ENCODE peak calls at places on chromosomes 16 and 17, in six cellular contexts. One of them, this sample, is unnamed.

GRCh38 chr16:57756424-57757325 is 21.1 kb downstream of the KATNB1 start:
- DNase-seq in thoracic aorta: no peak
- DNase-seq in tibial artery: no peak
- DNase-seq in mucosa of descending colon: no peak
- DNase-seq in testis: no peak
- DNase-seq in GM12878: no peak
- DNase-seq in this sample: no peak

GRCh38 chr16:80718480-80719220 is 85.7 kb downstream of the CDYL2 start:
- DNase-seq in mucosa of descending colon: peak; percentile 9
- DNase-seq in tibial artery: no peak
- DNase-seq in GM12878: no peak
- DNase-seq in testis: peak; percentile 30
- DNase-seq in thoracic aorta: no peak
- DNase-seq in this sample: no peak

GRCh38 chr17:77304746-77305473 is 164.1 kb downstream of the SEC14L1 start:
- DNase-seq in thoracic aorta: no peak
- DNase-seq in tibial artery: no peak
- DNase-seq in mucosa of descending colon: peak; percentile 71
- DNase-seq in GM12878: no peak
- DNase-seq in testis: no peak
- DNase-seq in this sample: no peak

GRCh38 chr16:22216191-22216831 is 10.2 kb downstream of the EEF2K start:
- DNase-seq in testis: no peak
- DNase-seq in GM12878: no peak
- DNase-seq in mucosa of descending colon: no peak
- DNase-seq in tibial artery: no peak
- DNase-seq in thoracic aorta: no peak
- DNase-seq in this sample: no peak

GRCh38 chr17:2903193-2903974 is 107.1 kb downstream of the RAP1GAP2 start:
- DNase-seq in tibial artery: no peak
- DNase-seq in GM12878: no peak
- DNase-seq in thoracic aorta: no peak
- DNase-seq in mucosa of descending colon: no peak
- DNase-seq in testis: no peak
- DNase-seq in this sample: no peak

GRCh38 chr17:68697850-68698313 is 96.7 kb upstream of the FAM20A start:
- DNase-seq in mucosa of descending colon: peak; percentile 10
- DNase-seq in thoracic aorta: no peak
- DNase-seq in testis: no peak
- DNase-seq in tibial artery: peak; percentile 79
- DNase-seq in GM12878: no peak
- DNase-seq in this sample: no peak

GRCh38 chr16:72036098-72036497 is 18.2 kb upstream of the HP start:
- DNase-seq in mucosa of descending colon: no peak
- DNase-seq in thoracic aorta: no peak
- DNase-seq in GM12878: no peak
- DNase-seq in testis: no peak
- DNase-seq in tibial artery: no peak
- DNase-seq in this sample: no peak

GRCh38 chr16:1923299-1924034 is 5.3 kb upstream of the HS3ST6 start:
- DNase-seq in GM12878: no peak
- DNase-seq in mucosa of descending colon: peak; percentile 73
- DNase-seq in tibial artery: no peak
- DNase-seq in testis: no peak
- DNase-seq in thoracic aorta: no peak
- DNase-seq in this sample: no peak

GRCh38 chr17:21275047-21275578 is 9.4 kb upstream of the MAP2K3 start:
- DNase-seq in GM12878: no peak
- DNase-seq in thoracic aorta: no peak
- DNase-seq in tibial artery: no peak
- DNase-seq in mucosa of descending colon: no peak
- DNase-seq in testis: no peak
- DNase-seq in this sample: no peak

GRCh38 chr17:53655591-53655990 is 167.1 kb upstream of the KIF2B start:
- DNase-seq in testis: no peak
- DNase-seq in tibial artery: no peak
- DNase-seq in GM12878: no peak
- DNase-seq in mucosa of descending colon: no peak
- DNase-seq in thoracic aorta: no peak
- DNase-seq in this sample: no peak

GRCh38 chr16:77825196-77825595 is 36.8 kb downstream of the VAT1L start:
- DNase-seq in testis: no peak
- DNase-seq in thoracic aorta: no peak
- DNase-seq in mucosa of descending colon: no peak
- DNase-seq in tibial artery: no peak
- DNase-seq in GM12878: no peak
- DNase-seq in this sample: no peak

GRCh38 chr17:31388351-31388750 is 3.1 kb upstream of the RAB11FIP4 start:
- DNase-seq in GM12878: no peak
- DNase-seq in mucosa of descending colon: no peak
- DNase-seq in testis: no peak
- DNase-seq in tibial artery: no peak
- DNase-seq in thoracic aorta: no peak
- DNase-seq in this sample: no peak

GRCh38 chr17:31386542-31387075 is 4.9 kb upstream of the RAB11FIP4 start:
- DNase-seq in GM12878: no peak
- DNase-seq in testis: no peak
- DNase-seq in thoracic aorta: no peak
- DNase-seq in mucosa of descending colon: no peak
- DNase-seq in tibial artery: no peak
- DNase-seq in this sample: no peak

GRCh38 chr17:31387438-31387837 is 4.0 kb upstream of the RAB11FIP4 start:
- DNase-seq in mucosa of descending colon: no peak
- DNase-seq in tibial artery: no peak
- DNase-seq in GM12878: no peak
- DNase-seq in testis: no peak
- DNase-seq in thoracic aorta: no peak
- DNase-seq in this sample: no peak

GRCh38 chr17:31388770-31389672 is 2.5 kb upstream of the RAB11FIP4 start:
- DNase-seq in thoracic aorta: no peak
- DNase-seq in tibial artery: no peak
- DNase-seq in mucosa of descending colon: peak; percentile 16
- DNase-seq in testis: peak; percentile 18
- DNase-seq in GM12878: no peak
- DNase-seq in this sample: peak; percentile 17

GRCh38 chr17:31385428-31386285 is 5.8 kb upstream of the RAB11FIP4 start:
- DNase-seq in mucosa of descending colon: no peak
- DNase-seq in GM12878: no peak
- DNase-seq in testis: no peak
- DNase-seq in tibial artery: no peak
- DNase-seq in thoracic aorta: no peak
- DNase-seq in this sample: no peak
- H3K4me1 ChIP-seq in mucosa of descending colon: no peaks in the 10 kb centered on the region
- H3K4me1 ChIP-seq in GM12878: no peaks in the 10 kb centered on the region
- H3K4me1 ChIP-seq in testis: no peaks in the 10 kb centered on the region
- H3K4me1 ChIP-seq in tibial artery: no peaks in the 10 kb centered on the region
- H3K4me1 ChIP-seq in thoracic aorta: no peaks in the 10 kb centered on the region
- H3K4me1 ChIP-seq in this sample: no peaks in the 10 kb centered on the region

GRCh38 chr16:17302620-17303019 is 168.1 kb downstream of the XYLT1 start:
- DNase-seq in tibial artery: no peak
- DNase-seq in thoracic aorta: no peak
- DNase-seq in GM12878: no peak
- DNase-seq in mucosa of descending colon: no peak
- DNase-seq in testis: no peak
- DNase-seq in this sample: no peak
- H3K4me1 ChIP-seq in tibial artery: peaks cover 17% of the 10 kb centered on the region
- H3K4me1 ChIP-seq in thoracic aorta: peaks cover 11% of the 10 kb centered on the region
- H3K4me1 ChIP-seq in GM12878: peaks cover 44% of the 10 kb centered on the region
- H3K4me1 ChIP-seq in mucosa of descending colon: peaks cover 37% of the 10 kb centered on the region
- H3K4me1 ChIP-seq in testis: peaks cover 23% of the 10 kb centered on the region
- H3K4me1 ChIP-seq in this sample: peaks cover 31% of the 10 kb centered on the region

DNA sequence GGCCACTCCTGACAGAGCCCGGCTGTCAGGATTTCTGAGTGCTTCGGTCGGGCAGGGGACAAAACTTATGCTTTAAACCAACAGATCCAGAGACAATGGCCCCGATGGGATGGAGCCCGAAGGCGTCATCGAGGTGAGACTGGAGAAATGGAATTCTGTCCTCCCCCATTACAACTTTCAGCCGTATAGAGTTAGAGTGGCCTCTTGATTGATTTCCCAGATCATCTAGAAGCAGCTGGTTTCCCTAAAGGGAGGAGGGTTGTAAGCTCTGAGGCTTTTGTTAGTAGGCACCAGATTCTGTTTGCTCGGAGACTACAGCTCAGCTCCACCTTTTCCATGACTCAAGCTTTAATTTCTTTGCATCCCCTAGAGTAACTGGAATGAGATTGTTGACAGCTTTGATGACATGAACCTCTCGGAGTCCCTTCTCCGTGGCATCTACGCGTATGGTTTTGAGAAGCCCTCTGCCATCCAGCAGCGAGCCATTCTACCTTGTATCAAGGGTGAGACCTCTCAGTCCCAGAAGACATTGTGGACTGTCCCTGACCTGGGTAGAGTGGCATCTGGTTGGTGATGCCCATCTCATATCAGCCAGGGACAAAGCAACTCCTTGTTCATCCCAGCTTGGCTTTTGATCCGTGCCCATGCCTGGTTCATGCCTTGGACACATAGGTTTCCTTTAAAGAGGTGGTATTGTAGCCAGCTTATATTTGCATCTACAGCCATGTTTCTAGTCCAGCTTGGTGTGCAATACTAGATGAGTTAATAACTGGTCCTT is 5.1 kb upstream of the CD68 start:
- DNase-seq in thoracic aorta: no peak
- DNase-seq in mucosa of descending colon: no peak
- DNase-seq in testis: no peak
- DNase-seq in tibial artery: no peak
- DNase-seq in GM12878: no peak
- DNase-seq in this sample: no peak
- H3K4me1 ChIP-seq in thoracic aorta: peaks cover 32% of the 10 kb centered on the region
- H3K4me1 ChIP-seq in mucosa of descending colon: peaks cover 36% of the 10 kb centered on the region
- H3K4me1 ChIP-seq in testis: peaks cover 21% of the 10 kb centered on the region
- H3K4me1 ChIP-seq in tibial artery: peaks cover 40% of the 10 kb centered on the region
- H3K4me1 ChIP-seq in GM12878: peaks cover 32% of the 10 kb centered on the region
- H3K4me1 ChIP-seq in this sample: peaks cover 42% of the 10 kb centered on the region

DNA sequence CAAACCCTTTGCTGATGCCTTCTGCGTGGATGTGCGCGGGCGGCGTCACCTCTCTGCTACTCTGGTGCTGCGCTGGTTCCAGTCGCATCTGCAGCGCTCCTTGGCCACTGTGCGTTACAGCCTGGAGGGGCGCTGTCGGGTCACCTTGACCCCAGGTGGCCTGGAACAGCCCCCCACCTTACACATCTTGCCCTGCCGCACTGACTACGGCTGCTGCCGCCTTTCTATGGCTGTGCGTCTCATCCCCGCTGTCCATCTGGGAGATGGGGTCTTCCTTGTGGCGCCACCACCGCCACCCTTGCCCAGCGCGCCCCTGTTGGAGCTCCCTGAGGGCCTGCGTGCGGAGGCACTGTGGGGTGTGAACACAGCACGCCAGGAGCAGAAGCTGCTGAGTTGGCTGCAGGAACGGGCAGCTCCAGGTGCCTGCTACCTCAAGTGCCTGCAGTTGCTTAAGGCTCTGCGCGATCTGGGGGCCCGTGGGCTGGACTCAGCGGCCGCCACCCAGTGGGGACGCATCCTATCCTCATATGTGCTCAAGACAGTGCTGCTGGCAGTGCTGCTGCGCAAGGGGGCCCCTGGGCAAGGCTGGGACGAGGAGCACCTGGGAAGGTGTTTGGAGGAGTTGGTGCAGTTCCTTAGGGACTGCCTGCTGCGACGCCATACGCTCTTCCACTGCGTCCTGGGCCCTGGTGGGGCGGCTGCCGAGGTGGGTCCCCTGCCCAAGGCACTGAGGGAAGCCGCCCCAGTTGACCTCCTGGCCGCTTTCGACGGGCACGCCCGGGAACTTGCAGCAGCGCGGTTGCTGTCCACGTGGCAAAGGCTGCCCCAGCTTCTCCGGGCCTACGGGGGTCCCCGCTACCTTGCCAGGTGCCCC is 1.6 kb downstream of the ITPRIPL2 start:
- DNase-seq in thoracic aorta: no peak
- DNase-seq in testis: no peak
- DNase-seq in mucosa of descending colon: peak; percentile 40
- DNase-seq in tibial artery: no peak
- DNase-seq in GM12878: no peak
- DNase-seq in this sample: no peak
- H3K4me1 ChIP-seq in thoracic aorta: peaks cover 58% of the 10 kb centered on the region
- H3K4me1 ChIP-seq in testis: peaks cover 37% of the 10 kb centered on the region
- H3K4me1 ChIP-seq in mucosa of descending colon: peaks cover 56% of the 10 kb centered on the region
- H3K4me1 ChIP-seq in tibial artery: peaks cover 56% of the 10 kb centered on the region
- H3K4me1 ChIP-seq in GM12878: peaks cover 26% of the 10 kb centered on the region
- H3K4me1 ChIP-seq in this sample: no peaks in the 10 kb centered on the region

DNA sequence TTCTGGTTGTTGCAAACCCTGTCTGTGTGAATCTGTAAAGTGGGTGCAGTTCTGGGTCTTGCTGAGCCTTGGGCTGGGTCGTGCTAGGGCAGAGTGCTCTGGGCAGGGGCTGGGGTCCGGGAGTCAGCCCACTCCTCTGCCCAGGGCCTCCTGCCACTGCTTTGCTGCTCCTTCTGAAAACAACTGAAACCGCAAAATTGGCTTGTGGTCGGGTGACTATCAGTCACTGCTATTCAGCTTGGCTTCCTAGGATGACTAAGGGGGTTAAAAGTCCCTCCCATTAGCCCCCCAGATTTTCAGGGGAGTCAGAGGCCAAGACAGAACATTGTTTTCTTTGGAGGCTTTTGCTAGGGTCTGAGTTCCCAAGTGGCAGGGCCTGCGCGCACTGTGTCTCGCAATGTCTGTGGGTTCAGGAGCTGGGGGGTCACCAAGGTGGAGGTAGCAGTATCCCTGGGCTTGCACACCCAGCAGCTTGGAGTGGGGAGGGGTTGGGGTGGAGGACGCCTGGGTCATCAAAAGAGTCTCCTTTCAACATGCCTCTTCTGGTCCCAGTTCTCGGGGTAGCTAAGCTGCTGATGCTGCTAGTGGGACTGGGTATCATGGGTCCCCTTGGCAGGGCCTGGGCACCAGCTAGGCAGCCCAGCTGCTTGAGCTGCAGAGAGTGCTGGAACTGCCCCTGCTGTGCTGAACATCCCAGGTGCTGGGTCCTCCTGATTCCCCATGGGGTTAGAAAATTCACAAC is 13.5 kb upstream of the TBX21 start:
- DNase-seq in GM12878: no peak
- DNase-seq in thoracic aorta: no peak
- DNase-seq in tibial artery: no peak
- DNase-seq in testis: no peak
- DNase-seq in mucosa of descending colon: no peak
- DNase-seq in this sample: no peak
- H3K4me1 ChIP-seq in GM12878: peaks cover 77% of the 10 kb centered on the region
- H3K4me1 ChIP-seq in thoracic aorta: peaks cover 11% of the 10 kb centered on the region
- H3K4me1 ChIP-seq in tibial artery: peaks cover 13% of the 10 kb centered on the region
- H3K4me1 ChIP-seq in testis: no peaks in the 10 kb centered on the region
- H3K4me1 ChIP-seq in mucosa of descending colon: no peaks in the 10 kb centered on the region
- H3K4me1 ChIP-seq in this sample: peaks cover 77% of the 10 kb centered on the region